ENCODE peak calls at places on chromosomes 16 and 17, in five cellular contexts. Z is RCC 7860, W is H1, R is ovary, Q is HL-60. V is an unnamed sample.

GRCh38 chr16:21684199-21684598 is 20.4 kb downstream of the OTOA start:
- DNase-seq in Z (no peak), W (peak; percentile 82), R (no peak), Q (no peak), V (peak; percentile 35)

GRCh38 chr17:2022647-2023046 is 2.5 kb downstream of the RTN4RL1 start:
- DNase-seq in Z (no peak), W (no peak), R (no peak), Q (no peak), V (no peak)

GRCh38 chr16:68752602-68753001 is 15.5 kb downstream of the CDH1 start:
- DNase-seq in Z (no peak), W (no peak), R (no peak), Q (no peak), V (no peak)

GRCh38 chr17:62723842-62724241 is 84.3 kb downstream of the MARCHF10 start:
- DNase-seq in Z (no peak), W (no peak), R (no peak), Q (no peak), V (no peak)

GRCh38 chr16:85445779-85446222 is 167.3 kb upstream of the GSE1 start:
- DNase-seq in Z (no peak), W (no peak), R (peak; percentile 46), Q (no peak), V (no peak)

GRCh38 chr17:2173005-2173404 is 118.1 kb downstream of the HIC1 start:
- DNase-seq in Z (peak; percentile 23), W (no peak), R (no peak), Q (no peak), V (no peak)

GRCh38 chr16:66344533-66345145 is 21.9 kb upstream of the CDH5 start:
- DNase-seq in Z (peak; percentile 5), W (no peak), R (no peak), Q (peak; percentile 9), V (no peak)

GRCh38 chr17:19747159-19747719 is 859 bp downstream of the ALDH3A1 start:
- DNase-seq in Z (no peak), W (no peak), R (no peak), Q (no peak), V (no peak)

GRCh38 chr16:57627184-57627871 is 1.1 kb upstream of the ADGRG1 start:
- DNase-seq in Z (peak; percentile 98), W (no peak), R (no peak), Q (no peak), V (no peak)

GRCh38 chr16:14527411-14528044 is 102.5 kb downstream of the PARN start:
- DNase-seq in Z (no peak), W (no peak), R (no peak), Q (no peak), V (no peak)

GRCh38 chr16:14672403-14672971 is 21.6 kb downstream of the PLA2G10 start:
- DNase-seq in Z (peak; percentile 38), W (no peak), R (no peak), Q (no peak), V (no peak)

GRCh38 chr16:77540656-77541055 is 105.8 kb upstream of the ADAMTS18 start:
- DNase-seq in Z (no peak), W (no peak), R (no peak), Q (no peak), V (no peak)

GRCh38 chr16:70159355-70160348 is 13.9 kb upstream of the CLEC18C start:
- DNase-seq in Z (no peak), W (no peak), R (peak; percentile 21), Q (peak; percentile 2), V (no peak)

GRCh38 chr17:81837641-81838040 is 2.8 kb upstream of the PPP1R27 start:
- DNase-seq in Z (no peak), W (no peak), R (no peak), Q (peak; percentile 99), V (no peak)

GRCh38 chr17:21119945-21120249 is 6.9 kb upstream of the DHRS7B start:
- DNase-seq in Z (no peak), W (no peak), R (no peak), Q (no peak), V (no peak)

GRCh38 chr16:75591001-75591852 is 25.0 kb downstream of the GABARAPL2 start:
- DNase-seq in Z (no peak), W (no peak), R (peak; percentile 58), Q (no peak), V (no peak)

GRCh38 chr17:77894126-77894956 is 64.2 kb upstream of the TNRC6C start:
- DNase-seq in Z (no peak), W (no peak), R (peak; percentile 19), Q (no peak), V (no peak)

GRCh38 chr17:55005520-55005919 is 37.0 kb downstream of the STXBP4 start:
- DNase-seq in Z (no peak), W (no peak), R (no peak), Q (peak; percentile 10), V (no peak)

GRCh38 chr17:31649302-31649701 is 209.7 kb downstream of the COPRS start:
- DNase-seq in Z (no peak), W (no peak), R (no peak), Q (no peak), V (no peak)

GRCh38 chr17:74990581-74991105 is 3.2 kb downstream of the CDR2L start:
- DNase-seq in Z (no peak), W (no peak), R (no peak), Q (no peak), V (no peak)

GRCh38 chr16:50440531-50440930 is 71.7 kb upstream of the BRD7 start:
- DNase-seq in Z (no peak), W (no peak), R (no peak), Q (no peak), V (no peak)

GRCh38 chr17:55664287-55664686 is 58.4 kb downstream of the TMEM100 start:
- DNase-seq in Z (no peak), W (no peak), R (no peak), Q (peak; percentile 82), V (no peak)

V was measured in COLO829.